ENCODE peak calls at places on chromosomes 3 and 15, in four cellular contexts. A, L, E and Z are unnamed samples.

GRCh38 chr3:46946416-46946815 is 30.1 kb downstream of the CCDC12 start:
- DNase-seq in A (no peak), L (no peak), E (no peak), Z (no peak)

GRCh38 chr3:143384076-143384475 is 264.5 kb downstream of the CHST2 start:
- DNase-seq in A (no peak), L (no peak), E (no peak), Z (no peak)

GRCh38 chr3:117681619-117682018 is 972.0 kb downstream of the TUSC7 start:
- DNase-seq in A (no peak), L (no peak), E (peak; percentile 65), Z (no peak)

GRCh38 chr15:92541197-92542190 is 114.1 kb downstream of the FAM174B start:
- DNase-seq in A (no peak), L (no peak), E (no peak), Z (no peak)

GRCh38 chr15:39597751-39598185 is 16.9 kb downstream of the THBS1 start:
- DNase-seq in A (no peak), L (no peak), E (peak; percentile 85), Z (no peak)

GRCh38 chr15:101031203-101031602 is 112.0 kb downstream of the LRRK1 start:
- DNase-seq in A (peak; percentile 10), L (no peak), E (no peak), Z (peak; percentile 30)

GRCh38 chr3:106247902-106248684 is 379.3 kb upstream of the CBLB start:
- DNase-seq in A (no peak), L (no peak), E (peak; percentile 11), Z (no peak)

GRCh38 chr15:29043731-29044485 is 158.1 kb downstream of the APBA2 start:
- DNase-seq in A (no peak), L (no peak), E (no peak), Z (no peak)

GRCh38 chr3:174156200-174156599 is 702.9 kb upstream of the NAALADL2 start:
- DNase-seq in A (no peak), L (no peak), E (no peak), Z (no peak)

GRCh38 chr3:17329932-17330331 is 412.5 kb downstream of the TBC1D5 start:
- DNase-seq in A (no peak), L (no peak), E (no peak), Z (no peak)

GRCh38 chr3:127750226-127751031 is 71.9 kb downstream of the MGLL start:
- DNase-seq in A (no peak), L (no peak), E (peak; percentile 57), Z (no peak)

GRCh38 chr3:30549600-30549999 is 56.8 kb upstream of the TGFBR2 start:
- DNase-seq in A (peak; percentile 15), L (no peak), E (no peak), Z (no peak)

GRCh38 chr3:123652346-123652984 is 67.6 kb upstream of the HACD2 start:
- DNase-seq in A (peak; percentile 93), L (peak; percentile 83), E (peak; percentile 52), Z (no peak)

GRCh38 chr15:71743861-71744382 is 66.4 kb upstream of the NR2E3 start:
- DNase-seq in A (peak; percentile 73), L (no peak), E (no peak), Z (no peak)

GRCh38 chr3:126671521-126671920 is 16.6 kb upstream of the TXNRD3 start:
- DNase-seq in A (no peak), L (no peak), E (no peak), Z (no peak)

GRCh38 chr15:36278219-36278618 is 301.2 kb upstream of the CDIN1 start:
- DNase-seq in A (no peak), L (no peak), E (no peak), Z (no peak)

GRCh38 chr3:184259878-184260570 is 1.3 kb downstream of the CAMK2N2 start:
- DNase-seq in A (peak; percentile 96), L (no peak), E (no peak), Z (no peak)

GRCh38 chr15:36591534-36592411 is 12.3 kb downstream of the CDIN1 start:
- DNase-seq in A (no peak), L (no peak), E (no peak), Z (no peak)

GRCh38 chr3:39285333-39285732 is 5.5 kb upstream of the CX3CR1 start:
- DNase-seq in A (no peak), L (no peak), E (no peak), Z (no peak)

GRCh38 chr15:51736646-51737537 is 563 bp downstream of the LYSMD2 start:
- DNase-seq in A (peak; percentile 73), L (no peak), E (no peak), Z (no peak)

GRCh38 chr3:146157325-146158060 is 3.5 kb downstream of the PLOD2 start:
- DNase-seq in A (no peak), L (no peak), E (no peak), Z (no peak)

GRCh38 chr15:90820481-90820880 is 47.9 kb upstream of the FURIN start:
- DNase-seq in A (peak; percentile 42), L (no peak), E (no peak), Z (no peak)

GRCh38 chr3:46280105-46280797 is 38.0 kb downstream of the CCR3 start:
- DNase-seq in A (no peak), L (no peak), E (no peak), Z (no peak)

GRCh38 chr3:13850161-13850945 is 29.5 kb downstream of the WNT7A start:
- DNase-seq in A (peak; percentile 89), L (no peak), E (no peak), Z (no peak)

GRCh38 chr15:63015618-63016017 is 26.9 kb upstream of the TPM1 start:
- DNase-seq in A (no peak), L (peak; percentile 75), E (peak; percentile 72), Z (no peak)

GRCh38 chr3:78613366-78614008 is 1154.3 kb downstream of the ROBO1 start:
- DNase-seq in A (no peak), L (no peak), E (no peak), Z (no peak)

GRCh38 chr3:155031191-155031590 is 48.9 kb upstream of the MME start:
- DNase-seq in A (no peak), L (no peak), E (no peak), Z (no peak)

GRCh38 chr3:31522152-31522551 is 10.6 kb upstream of the STT3B start:
- DNase-seq in A (no peak), L (no peak), E (no peak), Z (no peak)

GRCh38 chr3:112117826-112118571 is 15.0 kb downstream of the GCSAM start:
- DNase-seq in A (no peak), L (no peak), E (no peak), Z (no peak)

GRCh38 chr3:37531071-37531720 is 330.5 kb upstream of the CTDSPL start:
- DNase-seq in A (no peak), L (no peak), E (no peak), Z (no peak)

GRCh38 chr15:85764649-85765277 is 30.0 kb downstream of the KLHL25 start:
- DNase-seq in A (peak; percentile 51), L (no peak), E (no peak), Z (no peak)

GRCh38 chr15:78046796-78047341 is 30.6 kb downstream of the TBC1D2B start:
- DNase-seq in A (no peak), L (no peak), E (no peak), Z (no peak)

GRCh38 chr15:67085818-67086649 is 20.6 kb downstream of the SMAD3 start:
- DNase-seq in A (no peak), L (no peak), E (peak; percentile 85), Z (peak; percentile 85)

GRCh38 chr3:170465935-170466334 is 47.3 kb downstream of the CLDN11 start:
- DNase-seq in A (no peak), L (no peak), E (no peak), Z (no peak)

GRCh38 chr15:90002428-90002844 is 1.3 kb downstream of the ZNF710 start:
- DNase-seq in A (no peak), L (no peak), E (peak; percentile 11), Z (no peak)

GRCh38 chr3:73056365-73057150 is 4.9 kb upstream of the EBLN2 start:
- DNase-seq in A (no peak), L (no peak), E (no peak), Z (peak; percentile 15)

GRCh38 chr15:89129123-89129815 is 41.0 kb downstream of the ABHD2 start:
- DNase-seq in A (peak; percentile 76), L (no peak), E (no peak), Z (no peak)

GRCh38 chr3:34111361-34111760 is 312.9 kb downstream of the PDCD6IP start:
- DNase-seq in A (no peak), L (no peak), E (no peak), Z (no peak)

GRCh38 chr15:90826886-90827435 is 41.4 kb upstream of the FURIN start:
- DNase-seq in A (peak; percentile 31), L (no peak), E (no peak), Z (no peak)

GRCh38 chr15:69609776-69610175 is 157.2 kb downstream of the RPLP1 start:
- DNase-seq in A (no peak), L (peak; percentile 13), E (no peak), Z (no peak)